ENCODE peak calls at places on chromosomes 5 and 9, in four cellular contexts. K is OCI-LY7, B is ELR, M is foreskin melanocyte. D is an unnamed sample.
A peak's percentile ranks its signal among the peaks of the same experiment; 100 is the strongest.

GRCh38 chr9:97388721-97389238 is 23.1 kb upstream of the TDRD7 start:
- DNase-seq in K (no peak), M (no peak), B (peak; percentile 66), D (no peak)

GRCh38 chr5:91061946-91062586 is 321.1 kb downstream of the ARRDC3 start:
- DNase-seq in B (no peak), M (no peak), K (no peak), D (no peak)

GRCh38 chr9:4220361-4220760 is 79.5 kb downstream of the GLIS3 start:
- DNase-seq in K (no peak), B (no peak), M (no peak), D (no peak)

GRCh38 chr5:53343187-53343586 is 137.2 kb upstream of the FST start:
- DNase-seq in M (no peak), B (peak; percentile 91), K (no peak), D (no peak)

GRCh38 chr9:134655591-134656333 is 14.2 kb downstream of the COL5A1 start:
- DNase-seq in M (no peak), K (no peak), B (no peak), D (no peak)

GRCh38 chr9:18605763-18606162 is 131.8 kb downstream of the ADAMTSL1 start:
- DNase-seq in M (no peak), K (no peak), B (no peak), D (no peak)

GRCh38 chr5:146748533-146748932 is 130.0 kb downstream of the PPP2R2B start:
- DNase-seq in K (no peak), B (no peak), M (no peak), D (no peak)

GRCh38 chr5:991472-992267 is 16.9 kb upstream of the NKD2 start:
- DNase-seq in M (no peak), K (no peak), B (no peak), D (no peak)

GRCh38 chr5:80793354-80793753 is 138.6 kb upstream of the DHFR start:
- DNase-seq in M (no peak), B (no peak), K (no peak), D (no peak)

GRCh38 chr9:129125478-129125877 is 14.3 kb downstream of the PTPA start:
- DNase-seq in M (peak; percentile 71), B (peak; percentile 97), K (no peak), D (no peak)